ENCODE peak calls at places on chromosome 5, in four cellular contexts. N is HuH-7, F is Peyer's patch, M is neural crest cell. A is an unnamed sample.

GRCh38 chr5:120457839-120458507 is 6.1 kb upstream of the PRR16 start:
- DNase-seq in F (peak; percentile 67), N (peak; percentile 11), M (peak; percentile 39), A (peak; percentile 68)

GRCh38 chr5:134092875-134093274 is 21.6 kb upstream of the TCF7 start:
- DNase-seq in M (no peak), N (no peak), F (peak; percentile 73), A (no peak)

GRCh38 chr5:133041910-133042309 is 9.9 kb upstream of the HSPA4 start:
- DNase-seq in F (no peak), N (no peak), M (no peak), A (no peak)

GRCh38 chr5:172113036-172113435 is 75.0 kb downstream of the STK10 start:
- DNase-seq in M (no peak), N (no peak), F (no peak), A (no peak)

GRCh38 chr5:131899686-131900085 is 45.8 kb downstream of the MEIKIN start:
- DNase-seq in F (no peak), N (no peak), M (no peak), A (no peak)

GRCh38 chr5:103674321-103674720 is 111.7 kb upstream of the NUDT12 start:
- DNase-seq in M (no peak), N (no peak), F (no peak), A (no peak)

GRCh38 chr5:119743927-119744326 is 114.6 kb downstream of the FAM170A start:
- DNase-seq in F (no peak), N (peak; percentile 4), M (peak; percentile 4), A (no peak)

GRCh38 chr5:115452791-115453190 is 91.8 kb downstream of the FEM1C start:
- DNase-seq in M (no peak), N (no peak), F (no peak), A (no peak)

GRCh38 chr5:14286574-14287399 is 143.6 kb downstream of the TRIO start:
- DNase-seq in F (no peak), N (no peak), M (no peak), A (no peak)

A was measured in ecto neural progenitor cell.